ENCODE peak calls at places on chromosomes 5 and 9, in ten cellular contexts. J is foreskin fibroblast; R is keratinocyte; F is tibial artery; Y is NCI-H2081; A is LoVo; B is activated T-helper 1 cell treated with anti-CD3 and anti-CD28 coated beads, Interleukin-2, amount 50 U/mL, for 16 hours; I is fibroblast of pulmonary artery; H is amniotic epithelial cell; Z is naive thymus-derived CD8-positive, alpha-beta T cell. G is an unnamed sample.

GRCh38 chr9:133460405-133461175 is 812 bp downstream of the CACFD1 start:
- DNase-seq in J (no peak), R (no peak), F (peak; percentile 40), Y (peak; percentile 65), A (peak; percentile 43), B (peak; percentile 25), I (peak; percentile 24), H (peak; percentile 21), Z (no peak), G (peak; percentile 88)

GRCh38 chr9:131942076-131942720 is 137.5 kb downstream of the MED27 start:
- DNase-seq in J (peak; percentile 9), R (no peak), F (no peak), Y (no peak), A (no peak), B (no peak), I (no peak), H (peak; percentile 11), Z (no peak), G (no peak)

GRCh38 chr5:20636686-20637085 is 648.7 kb upstream of the CDH18 start:
- DNase-seq in J (no peak), R (no peak), F (no peak), Y (no peak), A (no peak), B (no peak), I (no peak), H (no peak), Z (no peak), G (no peak)

GRCh38 chr5:607541-608285 is 4.4 kb upstream of the CEP72 start:
- DNase-seq in J (no peak), R (no peak), F (no peak), Y (no peak), A (no peak), B (no peak), I (no peak), H (no peak), Z (no peak), G (peak; percentile 24)

GRCh38 chr9:108351571-108351970 is 504.2 kb downstream of the ACTL7B start:
- DNase-seq in J (no peak), R (no peak), F (no peak), Y (no peak), A (no peak), B (no peak), I (no peak), H (no peak), Z (no peak), G (no peak)

GRCh38 chr5:150317048-150318003 is 14.6 kb upstream of the ARSI start:
- DNase-seq in J (peak; percentile 97), R (peak; percentile 98), F (no peak), Y (no peak), A (peak; percentile 31), B (no peak), I (peak; percentile 83), H (peak; percentile 100), Z (no peak), G (no peak)

GRCh38 chr5:1386274-1386717 is 41.4 kb upstream of the CLPTM1L start:
- DNase-seq in J (peak; percentile 18), R (no peak), F (no peak), Y (peak; percentile 38), A (no peak), B (peak; percentile 40), I (peak; percentile 44), H (peak; percentile 17), Z (no peak), G (peak; percentile 54)

GRCh38 chr5:40240111-40240510 is 439.6 kb upstream of the PTGER4 start:
- DNase-seq in J (peak; percentile 59), R (no peak), F (no peak), Y (no peak), A (peak; percentile 6), B (peak; percentile 17), I (peak; percentile 24), H (peak; percentile 13), Z (no peak), G (no peak)

GRCh38 chr9:33341182-33341581 is 50.9 kb downstream of the NFX1 start:
- DNase-seq in J (no peak), R (no peak), F (no peak), Y (no peak), A (no peak), B (no peak), I (no peak), H (no peak), Z (no peak), G (no peak)

GRCh38 chr9:75299324-75299723 is 211.0 kb downstream of the OSTF1 start:
- DNase-seq in J (no peak), R (no peak), F (no peak), Y (no peak), A (peak; percentile 1), B (no peak), I (no peak), H (peak; percentile 0), Z (no peak), G (no peak)

GRCh38 chr5:67047180-67047579 is 149.4 kb downstream of the CD180 start:
- DNase-seq in J (no peak), R (no peak), F (peak; percentile 20), Y (no peak), A (no peak), B (no peak), I (no peak), H (no peak), Z (no peak), G (peak; percentile 54)